ENCODE peak calls at places on chromosome 14, in nine cellular contexts. One of them, this sample, is unnamed. For H3K9me3 and H3K4me1, the result is how much of the 10 kb centered on the place peaks cover.

GRCh38 chr14:55599250-55599879 is 19.4 kb downstream of the KTN1 start:
- DNase-seq in body of pancreas: peak
- DNase-seq in adrenal gland: peak
- DNase-seq in tibial nerve: no peak
- DNase-seq in uterus: peak
- DNase-seq in transverse colon: peak
- DNase-seq in heart left ventricle: no peak
- DNase-seq in GM12878: no peak
- DNase-seq in Peyer's patch: peak
- DNase-seq in this sample: no peak

GRCh38 chr14:91417983-91418386 is 365 bp upstream of the CCDC88C start:
- DNase-seq in Peyer's patch: no peak
- DNase-seq in GM12878: no peak
- DNase-seq in tibial nerve: no peak
- DNase-seq in uterus: no peak
- DNase-seq in adrenal gland: no peak
- DNase-seq in transverse colon: peak
- DNase-seq in heart left ventricle: no peak
- DNase-seq in body of pancreas: peak
- DNase-seq in this sample: no peak

GRCh38 chr14:55762595-55763232 is 182.7 kb downstream of the KTN1 start:
- DNase-seq in heart left ventricle: no peak
- DNase-seq in tibial nerve: no peak
- DNase-seq in GM12878: peak
- DNase-seq in adrenal gland: no peak
- DNase-seq in transverse colon: no peak
- DNase-seq in uterus: no peak
- DNase-seq in Peyer's patch: no peak
- DNase-seq in body of pancreas: no peak
- DNase-seq in this sample: no peak

GRCh38 chr14:30357791-30358190 is 201.2 kb upstream of the G2E3 start:
- DNase-seq in tibial nerve: no peak
- DNase-seq in body of pancreas: no peak
- DNase-seq in uterus: no peak
- DNase-seq in adrenal gland: no peak
- DNase-seq in transverse colon: no peak
- DNase-seq in GM12878: no peak
- DNase-seq in heart left ventricle: no peak
- DNase-seq in Peyer's patch: no peak
- DNase-seq in this sample: no peak

GRCh38 chr14:22378181-22378580 is 210.8 kb downstream of the DAD1 start:
- DNase-seq in transverse colon: no peak
- DNase-seq in adrenal gland: no peak
- DNase-seq in uterus: no peak
- DNase-seq in heart left ventricle: no peak
- DNase-seq in body of pancreas: no peak
- DNase-seq in tibial nerve: no peak
- DNase-seq in GM12878: no peak
- DNase-seq in Peyer's patch: no peak
- DNase-seq in this sample: no peak

GRCh38 chr14:100712490-100712889 is 14.2 kb upstream of the DLK1 start:
- DNase-seq in Peyer's patch: no peak
- DNase-seq in heart left ventricle: no peak
- DNase-seq in transverse colon: peak
- DNase-seq in uterus: no peak
- DNase-seq in tibial nerve: no peak
- DNase-seq in adrenal gland: no peak
- DNase-seq in GM12878: no peak
- DNase-seq in body of pancreas: peak
- DNase-seq in this sample: no peak

GRCh38 chr14:20434701-20435453 is 1.1 kb downstream of the KLHL33 start:
- DNase-seq in body of pancreas: peak
- DNase-seq in uterus: peak
- DNase-seq in heart left ventricle: peak
- DNase-seq in adrenal gland: peak
- DNase-seq in transverse colon: peak
- DNase-seq in Peyer's patch: peak
- DNase-seq in tibial nerve: peak
- DNase-seq in GM12878: no peak
- DNase-seq in this sample: no peak

GRCh38 chr14:95493503-95493902 is 22.9 kb downstream of the SYNE3 start:
- DNase-seq in adrenal gland: no peak
- DNase-seq in uterus: no peak
- DNase-seq in tibial nerve: no peak
- DNase-seq in body of pancreas: no peak
- DNase-seq in heart left ventricle: no peak
- DNase-seq in transverse colon: no peak
- DNase-seq in GM12878: no peak
- DNase-seq in Peyer's patch: peak
- DNase-seq in this sample: no peak

GRCh38 chr14:100732766-100733100 is 6.0 kb downstream of the DLK1 start:
- DNase-seq in heart left ventricle: no peak
- DNase-seq in Peyer's patch: no peak
- DNase-seq in GM12878: no peak
- DNase-seq in uterus: no peak
- DNase-seq in tibial nerve: no peak
- DNase-seq in transverse colon: no peak
- DNase-seq in adrenal gland: no peak
- DNase-seq in body of pancreas: no peak
- DNase-seq in this sample: no peak

GRCh38 chr14:70641548-70642312 is at the start of gene TTC9:
- DNase-seq in tibial nerve: no peak
- DNase-seq in transverse colon: peak
- DNase-seq in heart left ventricle: peak
- DNase-seq in GM12878: no peak
- DNase-seq in adrenal gland: no peak
- DNase-seq in body of pancreas: peak
- DNase-seq in uterus: no peak
- DNase-seq in Peyer's patch: peak
- DNase-seq in this sample: no peak

GRCh38 chr14:66038214-66038977 is 447.8 kb upstream of the CCDC196 start:
- DNase-seq in GM12878: no peak
- DNase-seq in uterus: peak
- DNase-seq in transverse colon: peak
- DNase-seq in body of pancreas: no peak
- DNase-seq in heart left ventricle: peak
- DNase-seq in Peyer's patch: no peak
- DNase-seq in tibial nerve: no peak
- DNase-seq in adrenal gland: peak
- DNase-seq in this sample: no peak

GRCh38 chr14:68144051-68144681 is 324.6 kb downstream of the RAD51B start:
- DNase-seq in Peyer's patch: no peak
- DNase-seq in heart left ventricle: no peak
- DNase-seq in GM12878: no peak
- DNase-seq in uterus: peak
- DNase-seq in body of pancreas: peak
- DNase-seq in tibial nerve: no peak
- DNase-seq in transverse colon: peak
- DNase-seq in adrenal gland: peak
- DNase-seq in this sample: no peak

GRCh38 chr14:102684276-102684663 is 91.8 kb downstream of the RCOR1 start:
- DNase-seq in tibial nerve: no peak
- DNase-seq in Peyer's patch: no peak
- DNase-seq in transverse colon: no peak
- DNase-seq in GM12878: no peak
- DNase-seq in body of pancreas: no peak
- DNase-seq in uterus: no peak
- DNase-seq in adrenal gland: no peak
- DNase-seq in heart left ventricle: no peak
- DNase-seq in this sample: no peak

GRCh38 chr14:79961197-79961596 is 250.1 kb downstream of the DIO2 start:
- DNase-seq in tibial nerve: no peak
- DNase-seq in GM12878: no peak
- DNase-seq in body of pancreas: no peak
- DNase-seq in transverse colon: no peak
- DNase-seq in heart left ventricle: no peak
- DNase-seq in Peyer's patch: no peak
- DNase-seq in uterus: no peak
- DNase-seq in adrenal gland: no peak
- DNase-seq in this sample: no peak

GRCh38 chr14:59595071-59595470 is 18.5 kb upstream of the CCDC175 start:
- DNase-seq in tibial nerve: no peak
- DNase-seq in adrenal gland: no peak
- DNase-seq in uterus: no peak
- DNase-seq in body of pancreas: peak
- DNase-seq in heart left ventricle: no peak
- DNase-seq in Peyer's patch: peak
- DNase-seq in GM12878: no peak
- DNase-seq in transverse colon: peak
- DNase-seq in this sample: no peak

GRCh38 chr14:35378638-35379568 is 25.6 kb downstream of the NFKBIA start:
- DNase-seq in body of pancreas: no peak
- DNase-seq in uterus: no peak
- DNase-seq in tibial nerve: no peak
- DNase-seq in transverse colon: peak
- DNase-seq in adrenal gland: no peak
- DNase-seq in Peyer's patch: no peak
- DNase-seq in GM12878: no peak
- DNase-seq in heart left ventricle: no peak
- DNase-seq in this sample: no peak

GRCh38 chr14:64059454-64060198 is 206.8 kb downstream of the SYNE2 start:
- DNase-seq in Peyer's patch: no peak
- DNase-seq in heart left ventricle: no peak
- DNase-seq in GM12878: no peak
- DNase-seq in uterus: no peak
- DNase-seq in adrenal gland: no peak
- DNase-seq in body of pancreas: no peak
- DNase-seq in tibial nerve: no peak
- DNase-seq in transverse colon: no peak
- DNase-seq in this sample: no peak

GRCh38 chr14:104295681-104296387 is 157.4 kb downstream of the KIF26A start:
- DNase-seq in uterus: no peak
- DNase-seq in Peyer's patch: peak
- DNase-seq in heart left ventricle: no peak
- DNase-seq in GM12878: no peak
- DNase-seq in adrenal gland: no peak
- DNase-seq in tibial nerve: no peak
- DNase-seq in body of pancreas: no peak
- DNase-seq in transverse colon: no peak
- DNase-seq in this sample: no peak
- TF ChIP-seq POLR2A in uterus: no peak
- TF ChIP-seq POLR2A in Peyer's patch: no peak
- TF ChIP-seq POLR2A in heart left ventricle: no peak
- TF ChIP-seq POLR2A in GM12878: no peak
- TF ChIP-seq POLR2A in adrenal gland: no peak
- TF ChIP-seq POLR2A in tibial nerve: no peak
- TF ChIP-seq POLR2A in body of pancreas: no peak
- TF ChIP-seq POLR2A in transverse colon: no peak
- TF ChIP-seq POLR2A in this sample: no peak

GRCh38 chr14:50647282-50647681 is 20.8 kb downstream of the SAV1 start:
- DNase-seq in adrenal gland: no peak
- DNase-seq in uterus: no peak
- DNase-seq in transverse colon: no peak
- DNase-seq in tibial nerve: no peak
- DNase-seq in body of pancreas: no peak
- DNase-seq in GM12878: peak
- DNase-seq in heart left ventricle: no peak
- DNase-seq in Peyer's patch: no peak
- DNase-seq in this sample: no peak

GRCh38 chr14:50647753-50648152 is 20.4 kb downstream of the SAV1 start:
- DNase-seq in body of pancreas: no peak
- DNase-seq in Peyer's patch: no peak
- DNase-seq in tibial nerve: no peak
- DNase-seq in heart left ventricle: no peak
- DNase-seq in adrenal gland: no peak
- DNase-seq in uterus: no peak
- DNase-seq in GM12878: no peak
- DNase-seq in transverse colon: no peak
- DNase-seq in this sample: no peak

GRCh38 chr14:50649691-50650090 is 18.4 kb downstream of the SAV1 start:
- DNase-seq in body of pancreas: no peak
- DNase-seq in uterus: no peak
- DNase-seq in GM12878: no peak
- DNase-seq in adrenal gland: no peak
- DNase-seq in transverse colon: no peak
- DNase-seq in heart left ventricle: no peak
- DNase-seq in tibial nerve: no peak
- DNase-seq in Peyer's patch: no peak
- DNase-seq in this sample: no peak
- H3K9me3 ChIP-seq in body of pancreas: under half
- H3K9me3 ChIP-seq in uterus: under half
- H3K9me3 ChIP-seq in GM12878: under half
- H3K9me3 ChIP-seq in adrenal gland: under half
- H3K9me3 ChIP-seq in transverse colon: under half
- H3K9me3 ChIP-seq in heart left ventricle: under half
- H3K9me3 ChIP-seq in tibial nerve: under half
- H3K9me3 ChIP-seq in Peyer's patch: under half
- H3K9me3 ChIP-seq in this sample: under half

GRCh38 chr14:104264495-104265265 is 126.3 kb downstream of the KIF26A start:
- DNase-seq in Peyer's patch: peak
- DNase-seq in heart left ventricle: no peak
- DNase-seq in adrenal gland: no peak
- DNase-seq in transverse colon: no peak
- DNase-seq in GM12878: no peak
- DNase-seq in body of pancreas: peak
- DNase-seq in uterus: no peak
- DNase-seq in tibial nerve: no peak
- DNase-seq in this sample: no peak
- H3K4me1 ChIP-seq in Peyer's patch: under half
- H3K4me1 ChIP-seq in heart left ventricle: under half
- H3K4me1 ChIP-seq in adrenal gland: under half
- H3K4me1 ChIP-seq in transverse colon: under half
- H3K4me1 ChIP-seq in GM12878: under half
- H3K4me1 ChIP-seq in body of pancreas: under half
- H3K4me1 ChIP-seq in uterus: under half
- H3K4me1 ChIP-seq in tibial nerve: under half
- H3K4me1 ChIP-seq in this sample: under half

DNA sequence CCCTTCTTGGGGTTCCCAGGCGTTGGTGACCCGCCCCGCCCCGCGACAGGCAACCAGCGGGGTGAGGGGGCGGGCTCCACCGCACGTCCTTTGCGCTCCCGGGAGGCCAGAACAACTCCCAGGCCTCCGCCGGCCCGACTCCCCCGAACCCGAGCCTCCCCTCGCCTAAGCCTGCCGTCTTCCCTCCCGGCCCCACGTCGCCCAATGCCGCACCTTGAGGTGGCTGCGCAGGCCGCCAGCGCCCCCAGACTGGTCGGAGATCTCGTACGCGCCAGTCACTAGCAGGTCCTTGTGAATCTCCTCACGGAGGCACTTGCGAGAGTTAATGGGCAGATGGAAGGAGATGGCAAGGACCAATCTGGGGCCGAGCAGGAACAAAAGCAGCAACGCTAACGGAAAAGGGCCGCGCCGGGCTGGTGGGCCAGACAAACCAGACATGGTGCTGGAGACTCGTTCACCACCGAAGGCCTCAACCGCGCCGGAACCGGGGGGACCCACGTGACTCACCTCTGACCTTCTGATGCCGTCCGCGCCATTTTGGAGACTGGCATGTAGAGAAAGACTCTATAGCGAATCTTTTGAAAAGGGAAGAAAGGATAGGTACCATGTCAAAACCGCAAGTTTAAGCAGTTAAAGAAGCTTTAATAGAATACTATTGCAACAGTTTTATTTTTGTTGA is at the start of gene TMED10:
- DNase-seq in heart left ventricle: peak
- DNase-seq in Peyer's patch: peak
- DNase-seq in transverse colon: peak
- DNase-seq in adrenal gland: peak
- DNase-seq in body of pancreas: peak
- DNase-seq in uterus: peak
- DNase-seq in tibial nerve: peak
- DNase-seq in GM12878: no peak
- DNase-seq in this sample: peak
- TF ChIP-seq POLR2A in heart left ventricle: peak
- TF ChIP-seq POLR2A in Peyer's patch: peak
- TF ChIP-seq POLR2A in transverse colon: peak
- TF ChIP-seq POLR2A in adrenal gland: peak
- TF ChIP-seq POLR2A in body of pancreas: peak
- TF ChIP-seq POLR2A in uterus: peak
- TF ChIP-seq POLR2A in tibial nerve: peak
- TF ChIP-seq POLR2A in GM12878: peak
- TF ChIP-seq POLR2A in this sample: peak